ENCODE peak calls at places on chromosome 21, in four cellular contexts. R is HepG2, U is GM12878, Q is SK-N-SH. Y is an unnamed sample.

GRCh38 chr21:33680870-33681269 is 38.6 kb downstream of the ITSN1 start:
- DNase-seq in R (no peak), U (no peak), Q (no peak), Y (no peak)

GRCh38 chr21:17451364-17451869 is 61.4 kb upstream of the CXADR start:
- DNase-seq in R (peak), U (no peak), Q (no peak), Y (peak)

GRCh38 chr21:8994640-8995511 is 1526.5 kb upstream of the TPTE start:
- DNase-seq in R (peak), U (no peak), Q (no peak), Y (peak)

GRCh38 chr21:36974851-36975192 is 8.4 kb upstream of the HLCS start:
- DNase-seq in U (no peak), R (no peak), Q (no peak), Y (no peak)

GRCh38 chr21:28317177-28317950 is 675.3 kb downstream of the LTN1 start:
- DNase-seq in Q (no peak), R (no peak), U (no peak), Y (no peak)

GRCh38 chr21:27269646-27270045 is 302.8 kb upstream of the ADAMTS5 start:
- DNase-seq in Q (no peak), U (no peak), R (no peak), Y (no peak)

GRCh38 chr21:28776251-28776650 is 216.4 kb downstream of the LTN1 start:
- DNase-seq in R (no peak), U (no peak), Q (no peak), Y (no peak)

GRCh38 chr21:27112186-27112585 is 145.3 kb upstream of the ADAMTS5 start:
- DNase-seq in U (no peak), R (no peak), Q (no peak), Y (no peak)

GRCh38 chr21:26849428-26850115 is 4.4 kb upstream of the ADAMTS1 start:
- DNase-seq in Q (peak), R (peak), U (no peak), Y (peak)

GRCh38 chr21:39006653-39007417 is 176.4 kb downstream of the PSMG1 start:
- DNase-seq in U (no peak), R (no peak), Q (no peak), Y (no peak)

GRCh38 chr21:14074177-14074576 is 136.6 kb downstream of the LIPI start:
- DNase-seq in U (no peak), Q (no peak), R (no peak), Y (no peak)

GRCh38 chr21:36487641-36488307 is 7.9 kb upstream of the CLDN14 start:
- DNase-seq in R (no peak), U (no peak), Q (no peak), Y (no peak)

GRCh38 chr21:28669978-28670377 is 322.7 kb downstream of the LTN1 start:
- DNase-seq in U (no peak), R (no peak), Q (no peak), Y (no peak)

GRCh38 chr21:32562915-32563314 is 22.4 kb downstream of the TCP10L start:
- DNase-seq in Q (no peak), U (no peak), R (no peak), Y (no peak)

GRCh38 chr21:38819051-38819718 is 13.5 kb downstream of the ETS2 start:
- DNase-seq in Q (no peak), U (no peak), R (no peak), Y (no peak)

GRCh38 chr21:46477765-46478164 is 19.1 kb downstream of the DIP2A start:
- DNase-seq in U (no peak), Q (no peak), R (no peak), Y (no peak)

GRCh38 chr21:14054682-14055081 is 156.1 kb downstream of the LIPI start:
- DNase-seq in Q (no peak), R (peak), U (no peak), Y (no peak)

GRCh38 chr21:32347351-32347750 is 45.5 kb downstream of the URB1 start:
- DNase-seq in R (no peak), Q (no peak), U (no peak), Y (no peak)

GRCh38 chr21:27622636-27623035 is 655.7 kb upstream of the ADAMTS5 start:
- DNase-seq in U (no peak), R (no peak), Q (no peak), Y (no peak)

GRCh38 chr21:24486973-24487372 is 1120.3 kb downstream of the MRPL39 start:
- DNase-seq in U (no peak), R (no peak), Q (no peak), Y (no peak)

GRCh38 chr21:33769057-33769456 is 126.8 kb downstream of the ITSN1 start:
- DNase-seq in U (no peak), Q (no peak), R (no peak), Y (no peak)

GRCh38 chr21:38957575-38958340 is 152.0 kb downstream of the ETS2 start:
- DNase-seq in Q (no peak), U (no peak), R (no peak), Y (no peak)

GRCh38 chr21:26177741-26178452 is 7.3 kb upstream of the APP start:
- DNase-seq in Q (no peak), U (no peak), R (no peak), Y (no peak)

GRCh38 chr21:29928537-29928936 is 11.3 kb downstream of the GRIK1 start:
- DNase-seq in R (no peak), Q (no peak), U (no peak), Y (no peak)

GRCh38 chr21:36860736-36861594 is 105.5 kb downstream of the HLCS start:
- DNase-seq in Q (no peak), U (no peak), R (peak), Y (no peak)

GRCh38 chr21:17396948-17397347 is 115.9 kb upstream of the CXADR start:
- DNase-seq in R (no peak), U (no peak), Q (no peak), Y (no peak)

GRCh38 chr21:44564886-44565598 is 6.4 kb upstream of the KRTAP10-3 start:
- DNase-seq in Q (no peak), R (no peak), U (no peak), Y (no peak)
- H3K27ac ChIP-seq in Q (no peak), R (no peak), U (no peak), Y (no peak)

DNA sequence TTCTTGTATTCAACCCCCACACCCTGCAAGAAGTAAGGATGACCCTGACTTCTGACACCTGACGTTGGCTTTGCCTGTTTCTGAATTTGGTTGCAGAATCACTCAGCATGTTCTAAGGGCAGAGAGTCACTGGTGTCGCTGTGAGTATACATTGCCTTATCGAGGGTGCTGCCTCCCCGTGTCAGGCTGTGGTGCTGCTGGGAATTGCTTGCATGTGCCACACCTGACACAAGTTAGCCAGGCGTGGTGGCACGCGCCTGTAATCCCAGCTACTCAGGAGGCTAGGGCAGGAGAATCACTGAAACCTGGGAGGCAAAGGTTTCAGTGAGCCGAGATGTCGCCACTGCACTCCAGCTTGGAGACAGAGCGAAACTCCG is 45.9 kb downstream of the WDR4 start:
- DNase-seq in R (peak), U (peak), Q (peak), Y (peak)
- TF ChIP-seq PBX3 in R (no peak), U (no peak), Q (no peak), Y (no peak)

DNA sequence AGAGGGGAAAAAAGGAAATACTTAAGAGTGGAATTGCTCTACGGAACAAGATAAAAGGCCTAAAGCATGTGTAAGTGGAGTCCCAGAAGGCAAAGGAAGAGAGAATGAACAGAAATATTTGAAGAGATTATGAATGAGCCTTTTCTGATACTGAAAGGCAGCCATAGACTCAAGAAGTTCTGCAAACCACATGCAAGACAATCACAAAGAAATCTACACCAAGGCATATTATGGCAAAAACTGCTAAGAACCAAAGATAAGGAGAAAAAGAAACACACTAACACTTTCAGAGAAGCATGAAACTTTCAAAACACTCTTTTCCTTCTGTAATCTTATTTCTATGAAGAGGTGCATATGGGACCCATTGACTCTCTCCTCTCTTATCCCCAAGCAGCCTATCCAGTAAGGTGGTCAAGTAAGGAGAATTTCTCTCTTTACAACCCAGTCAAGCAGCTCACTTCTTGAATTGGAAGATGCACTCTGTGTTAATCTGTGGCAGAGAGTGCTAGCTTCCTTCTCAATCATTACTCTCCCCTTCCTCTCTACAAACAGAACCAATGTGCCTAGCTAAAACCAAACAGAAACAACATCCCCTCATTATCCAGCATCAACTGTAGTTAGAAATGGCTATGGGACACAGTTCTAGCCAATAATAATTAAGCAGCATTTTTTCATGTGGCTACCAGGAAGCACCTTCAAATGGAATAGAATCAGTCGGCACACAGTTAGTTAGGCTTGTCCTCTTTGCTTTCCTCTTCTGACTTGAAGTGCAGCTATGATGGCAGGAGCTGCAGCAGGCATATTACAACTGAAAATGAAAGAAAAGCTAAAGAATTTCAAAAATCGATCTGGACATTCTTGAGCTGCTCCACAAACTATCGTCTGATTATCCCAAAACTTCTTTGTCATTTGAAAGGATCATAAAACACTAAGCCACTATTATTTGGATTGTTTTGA is 25.9 kb downstream of the KRTAP19-8 start:
- DNase-seq in R (no peak), U (peak), Q (no peak), Y (no peak)
- H3K27ac ChIP-seq in R (no peak), U (peak), Q (no peak), Y (no peak)

DNA sequence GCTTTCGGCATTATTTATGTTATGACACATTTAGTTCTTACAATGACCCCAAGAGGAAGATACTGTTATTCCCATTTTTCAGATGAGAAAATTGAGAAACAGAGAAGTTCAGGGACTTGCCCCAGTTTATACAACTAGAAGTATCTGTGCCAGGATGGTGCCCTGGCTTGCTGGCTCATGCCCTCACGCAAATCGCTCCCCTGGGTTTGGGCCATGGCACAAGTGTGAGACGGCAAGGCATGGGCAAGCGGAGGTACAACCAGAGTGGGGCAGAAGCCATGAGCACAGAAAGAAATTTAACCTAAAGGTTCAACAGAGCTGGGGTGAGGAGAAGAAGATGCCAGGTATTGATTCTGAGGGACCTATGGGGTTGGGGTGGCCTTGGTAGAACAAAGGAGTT is 469.8 kb downstream of the DSCAM start:
- DNase-seq in R (no peak), Q (no peak), U (no peak), Y (no peak)
- TF ChIP-seq PBX3 in R (no peak), Q (no peak), U (no peak), Y (no peak)

GRCh38 chr21:45299864-45300785 is 12.4 kb upstream of the POFUT2 start:
- DNase-seq in R (no peak), U (no peak), Q (no peak), Y (no peak)
- H3K27ac ChIP-seq in R (no peak), U (no peak), Q (peak), Y (no peak)

GRCh38 chr21:42561742-42562141 is 48.1 kb downstream of the SLC37A1 start:
- DNase-seq in Q (no peak), U (peak), R (peak), Y (no peak)
- TF ChIP-seq PBX3 in Q (no peak), U (no peak), R (no peak), Y (no peak)

DNA sequence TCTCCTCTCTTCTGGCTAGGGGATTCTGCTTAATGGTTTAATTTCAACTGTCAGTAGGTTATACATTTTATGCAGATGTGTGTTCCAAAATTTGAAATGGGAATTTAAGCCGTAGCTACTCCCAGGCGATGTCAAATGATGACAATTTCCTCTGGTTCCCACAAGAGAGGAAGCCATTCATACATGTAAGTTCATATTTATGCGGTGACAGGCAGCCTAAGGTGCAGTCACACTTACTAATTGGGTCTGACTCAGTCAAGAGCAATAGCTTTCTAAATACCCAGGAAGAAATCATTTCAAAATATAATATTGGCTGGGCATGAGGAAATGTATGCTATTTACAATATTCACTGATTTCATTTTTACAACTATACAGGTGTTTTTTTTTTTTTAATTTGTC is 1.3 kb downstream of the DSCAM start:
- DNase-seq in R (no peak), Q (no peak), U (no peak), Y (no peak)
- H3K27ac ChIP-seq in R (no peak), Q (no peak), U (no peak), Y (no peak)

DNA sequence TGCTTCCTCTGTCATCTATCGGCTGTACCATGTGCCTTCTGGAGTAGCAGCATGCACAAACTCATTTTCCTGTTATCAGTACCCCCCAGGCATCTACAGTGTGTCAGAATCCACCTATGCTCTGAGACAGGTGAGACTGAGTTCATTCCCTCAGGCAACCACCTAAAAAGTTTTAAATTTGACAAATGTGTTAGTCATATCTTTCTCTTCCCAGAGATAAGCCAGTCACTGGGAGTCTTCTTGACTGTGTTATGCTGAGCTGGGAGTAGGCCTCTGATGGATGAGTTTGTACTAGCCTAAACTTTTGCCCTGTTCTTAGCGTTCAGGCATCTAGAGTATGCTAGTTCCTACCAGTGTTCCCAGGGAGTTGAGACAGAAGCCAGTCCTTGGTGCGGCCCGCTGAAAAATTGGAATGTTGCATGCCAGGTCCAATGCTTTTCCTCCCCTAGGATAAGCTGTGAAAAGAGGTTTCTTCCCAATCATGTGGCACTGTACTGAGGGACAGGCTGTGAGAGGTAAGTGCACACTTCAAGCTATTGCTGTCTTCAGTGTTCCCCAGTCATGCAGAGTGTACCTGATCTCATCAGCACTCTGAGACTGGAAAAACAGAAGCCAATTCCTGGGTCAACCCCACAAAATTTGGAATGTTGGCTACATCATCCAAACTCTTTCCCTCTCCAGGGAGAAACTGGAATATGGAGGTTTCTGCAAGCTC is 1202.3 kb downstream of the NCAM2 start:
- DNase-seq in R (no peak), U (no peak), Q (no peak), Y (no peak)
- TF ChIP-seq PBX3 in R (no peak), U (no peak), Q (no peak), Y (no peak)

GRCh38 chr21:45329261-45330074 is 41.8 kb upstream of the POFUT2 start:
- DNase-seq in Q (no peak), U (no peak), R (no peak), Y (peak)

GRCh38 chr21:45330851-45331261 is 43.2 kb upstream of the POFUT2 start:
- DNase-seq in U (no peak), Q (no peak), R (no peak), Y (no peak)

GRCh38 chr21:45331521-45332257 is 44.0 kb upstream of the POFUT2 start:
- DNase-seq in R (no peak), U (no peak), Q (peak), Y (no peak)

GRCh38 chr21:45328198-45329087 is 40.7 kb upstream of the POFUT2 start:
- DNase-seq in Q (no peak), U (no peak), R (no peak), Y (no peak)

DNA sequence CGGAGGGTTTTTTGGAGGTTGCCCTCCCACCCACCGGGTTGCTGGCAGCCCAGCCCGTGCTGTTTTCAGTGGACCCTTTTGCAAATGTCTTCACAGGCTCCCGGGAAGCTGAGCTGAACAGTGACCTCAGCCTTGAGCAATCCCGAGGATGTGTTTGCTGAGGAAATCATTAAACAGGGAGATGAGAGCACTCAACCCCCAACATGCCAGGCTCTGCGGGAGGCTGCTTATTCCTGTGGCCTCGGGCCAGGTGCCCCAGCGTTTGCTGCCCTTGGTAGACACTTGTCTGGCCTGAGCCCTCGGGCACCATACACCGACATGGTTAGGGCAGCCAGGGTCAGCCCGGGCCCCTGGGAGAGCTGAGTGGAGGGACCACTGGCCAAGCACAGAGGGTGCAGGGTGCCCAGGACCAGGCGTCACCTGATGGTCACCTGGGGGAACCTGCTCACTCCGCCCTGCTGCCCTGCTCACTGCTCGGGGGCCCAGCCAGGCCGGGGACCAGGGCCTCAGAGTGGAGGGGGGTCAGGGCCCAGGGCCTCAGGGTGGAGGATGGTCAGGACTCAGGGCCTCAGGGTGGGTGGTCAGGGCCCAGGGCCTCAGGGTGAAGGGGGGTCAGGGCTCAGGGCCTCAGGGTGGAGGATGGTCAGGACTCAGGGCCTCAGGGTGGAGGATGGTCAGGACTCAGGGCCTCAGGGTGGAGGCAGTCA is 42.5 kb upstream of the POFUT2 start:
- DNase-seq in R (peak), U (no peak), Q (no peak), Y (peak)
- H3K27ac ChIP-seq in R (peak), U (no peak), Q (peak), Y (peak)

GRCh38 chr21:34813266-34813886 is 144.6 kb downstream of the CLIC6 start:
- DNase-seq in R (no peak), Q (no peak), U (no peak), Y (peak)
- TF ChIP-seq PBX3 in R (no peak), Q (peak), U (no peak), Y (no peak)

Y was measured in A549.